ENCODE peak calls at places on chromosomes 13 and 19, in nine cellular contexts. E is upper lobe of left lung, J is Panc1, Q is psoas muscle, P is foreskin fibroblast, M is kidney, L is B cell, S is mucosa of descending colon, A is keratinocyte. V is an unnamed sample.

GRCh38 chr13:50550151-50550550 is 293.3 kb downstream of the DLEU7 start:
- DNase-seq in L (no peak), M (no peak), P (no peak), J (no peak), E (no peak), Q (no peak), A (no peak), S (no peak), V (no peak)

GRCh38 chr19:35397064-35397463 is 26.2 kb downstream of the GPR42 start:
- DNase-seq in E (no peak), L (no peak), A (no peak), P (no peak), S (no peak), J (no peak), M (no peak), Q (no peak), V (no peak)

GRCh38 chr13:97875911-97876310 is 77.6 kb upstream of the IPO5 start:
- DNase-seq in S (no peak), L (no peak), A (no peak), J (no peak), E (no peak), P (no peak), M (no peak), Q (no peak), V (no peak)

GRCh38 chr19:35348909-35349611 is 1.4 kb downstream of the FFAR1 start:
- DNase-seq in J (no peak), E (no peak), S (peak; percentile 41), A (no peak), P (no peak), Q (no peak), M (peak; percentile 59), L (no peak), V (no peak)

GRCh38 chr19:49679832-49680472 is 2.9 kb downstream of the PRMT1 start:
- DNase-seq in J (no peak), S (peak; percentile 52), A (no peak), E (no peak), L (no peak), M (no peak), Q (no peak), P (no peak), V (no peak)

GRCh38 chr13:47144782-47145181 is 247.9 kb upstream of the HTR2A start:
- DNase-seq in M (peak; percentile 26), A (no peak), P (no peak), E (no peak), Q (no peak), J (no peak), L (no peak), S (no peak), V (no peak)

GRCh38 chr13:87999141-87999765 is 328.1 kb downstream of the SLITRK5 start:
- DNase-seq in J (no peak), A (no peak), M (no peak), L (no peak), E (no peak), Q (no peak), S (no peak), P (peak; percentile 1), V (no peak)

GRCh38 chr19:4722671-4723464 is 774 bp downstream of the DPP9 start:
- DNase-seq in M (no peak), Q (peak; percentile 78), E (no peak), S (no peak), J (no peak), L (no peak), A (no peak), P (peak; percentile 76), V (no peak)

GRCh38 chr19:4704317-4704673 is 19.3 kb downstream of the DPP9 start:
- DNase-seq in E (no peak), P (no peak), A (no peak), Q (peak; percentile 87), J (no peak), M (no peak), L (no peak), S (no peak), V (no peak)

GRCh38 chr19:47227347-47228167 is 3.4 kb downstream of the BBC3 start:
- DNase-seq in L (peak; percentile 58), E (peak; percentile 70), M (peak; percentile 98), J (no peak), S (peak; percentile 94), Q (peak; percentile 94), P (peak; percentile 98), A (no peak), V (peak; percentile 94)

GRCh38 chr19:28292822-28293500 is 920.0 kb downstream of the UQCRFS1 start:
- DNase-seq in E (no peak), Q (no peak), S (no peak), A (no peak), J (no peak), L (no peak), M (no peak), P (peak; percentile 33), V (no peak)

GRCh38 chr19:30870861-30871260 is 478.4 kb downstream of the TSHZ3 start:
- DNase-seq in P (no peak), J (no peak), A (no peak), S (no peak), E (no peak), L (no peak), Q (no peak), M (no peak), V (no peak)

GRCh38 chr13:45584816-45585215 is 30.7 kb downstream of the ERICH6B start:
- DNase-seq in A (no peak), P (no peak), S (no peak), M (no peak), J (no peak), Q (no peak), E (no peak), L (no peak), V (no peak)
- TF ChIP-seq CTCF in A (peak; percentile 35), P (peak; percentile 7), S (no peak), M (no peak), J (peak; percentile 9), Q (no peak), E (no peak), L (no peak), V (no peak)

GRCh38 chr13:110507678-110508381 is 53.7 kb downstream of the RAB20 start:
- DNase-seq in A (no peak), S (peak; percentile 89), J (no peak), M (peak; percentile 92), Q (peak; percentile 67), P (no peak), E (peak; percentile 80), L (no peak), V (peak; percentile 65)
- TF ChIP-seq CTCF in A (peak; percentile 29), S (no peak), J (no peak), M (peak; percentile 24), Q (no peak), P (no peak), E (peak; percentile 28), L (no peak), V (peak; percentile 24)

GRCh38 chr19:44719262-44719701 is 20.3 kb downstream of the CEACAM16 start:
- DNase-seq in M (no peak), S (no peak), Q (no peak), A (no peak), J (no peak), P (no peak), E (no peak), L (no peak), V (no peak)
- TF ChIP-seq CTCF in M (no peak), S (no peak), Q (no peak), A (no peak), J (no peak), P (no peak), E (no peak), L (no peak), V (no peak)

GRCh38 chr13:60331249-60332012 is 65.6 kb upstream of the TDRD3 start:
- DNase-seq in M (no peak), A (no peak), Q (no peak), E (no peak), S (no peak), L (no peak), P (no peak), J (no peak), V (no peak)

GRCh38 chr13:60332682-60333081 is 64.3 kb upstream of the TDRD3 start:
- DNase-seq in S (no peak), L (no peak), P (no peak), A (no peak), J (no peak), M (no peak), E (no peak), Q (no peak), V (no peak)

GRCh38 chr13:60334310-60334709 is 62.7 kb upstream of the TDRD3 start:
- DNase-seq in Q (no peak), L (no peak), S (no peak), M (no peak), E (no peak), A (no peak), P (no peak), J (no peak), V (no peak)

GRCh38 chr13:60338754-60339153 is 58.3 kb upstream of the TDRD3 start:
- DNase-seq in E (no peak), Q (no peak), J (no peak), S (no peak), M (no peak), P (no peak), A (no peak), L (no peak), V (no peak)

GRCh38 chr13:60335531-60335930 is 61.5 kb upstream of the TDRD3 start:
- DNase-seq in S (no peak), P (peak; percentile 10), E (no peak), M (no peak), L (no peak), Q (no peak), J (no peak), A (no peak), V (no peak)
- TF ChIP-seq CTCF in S (no peak), P (peak; percentile 18), E (peak; percentile 39), M (peak; percentile 44), L (peak; percentile 72), Q (peak; percentile 48), J (peak; percentile 35), A (peak; percentile 46), V (no peak)

V was measured in Calu3.